ENCODE peak calls at places on chromosomes 7 and 10, in four cellular contexts. N is HL-60, S is uterus, A is body of pancreas. R is an unnamed sample.

GRCh38 chr10:73644015-73644743 is 2.9 kb upstream of the MYOZ1 start:
- DNase-seq in N (peak; percentile 52), A (peak; percentile 65), S (peak; percentile 59), R (peak; percentile 60)

GRCh38 chr10:133215586-133215985 is 14.4 kb upstream of the UTF1 start:
- DNase-seq in A (no peak), N (no peak), S (no peak), R (no peak)

GRCh38 chr10:118950190-118950658 is 79.3 kb upstream of the NANOS1 start:
- DNase-seq in N (no peak), S (no peak), A (no peak), R (peak; percentile 28)

GRCh38 chr7:102044984-102045673 is 227.7 kb downstream of the CUX1 start:
- DNase-seq in S (peak; percentile 65), N (peak; percentile 69), A (peak; percentile 21), R (peak; percentile 85)

GRCh38 chr7:39921505-39922250 is 28.4 kb upstream of the CDK13 start:
- DNase-seq in S (no peak), A (no peak), N (no peak), R (no peak)

GRCh38 chr7:47578581-47579270 is 3.2 kb downstream of the TNS3 start:
- DNase-seq in N (no peak), A (no peak), S (no peak), R (peak; percentile 83)

GRCh38 chr10:132257271-132257670 is 50.5 kb downstream of the STK32C start:
- DNase-seq in S (no peak), A (no peak), N (no peak), R (peak; percentile 43)

GRCh38 chr7:158015403-158016116 is 572.1 kb downstream of the PTPRN2 start:
- DNase-seq in N (no peak), A (no peak), S (no peak), R (no peak)

GRCh38 chr10:53846809-53847208 is 954.2 kb downstream of the PCDH15 start:
- DNase-seq in A (no peak), S (no peak), N (no peak), R (no peak)

GRCh38 chr10:43997330-43997729 is 348.6 kb upstream of the ZNF32 start:
- DNase-seq in S (no peak), A (no peak), N (no peak), R (no peak)

GRCh38 chr7:144885453-144885852 is 49.6 kb upstream of the TPK1 start:
- DNase-seq in N (no peak), S (no peak), A (no peak), R (no peak)

GRCh38 chr7:98213874-98214810 is 2.9 kb downstream of the BHLHA15 start:
- DNase-seq in S (no peak), N (no peak), A (peak; percentile 80), R (no peak)

GRCh38 chr10:76020629-76021028 is 589.2 kb downstream of the LRMDA start:
- DNase-seq in N (no peak), A (no peak), S (no peak), R (no peak)

GRCh38 chr10:21523557-21524008 is 1.9 kb downstream of the SKIDA1 start:
- DNase-seq in N (no peak), S (no peak), A (no peak), R (no peak)

GRCh38 chr10:1631282-1631681 is 106.0 kb downstream of the ADARB2 start:
- DNase-seq in A (no peak), S (no peak), N (no peak), R (no peak)

GRCh38 chr10:96244354-96244753 is 27.0 kb downstream of the BLNK start:
- DNase-seq in A (no peak), S (no peak), N (no peak), R (no peak)

GRCh38 chr7:2172311-2173183 is 60.2 kb downstream of the MAD1L1 start:
- DNase-seq in S (no peak), A (peak; percentile 51), N (no peak), R (peak; percentile 85)

GRCh38 chr7:151172273-151173141 is 5.0 kb upstream of the GBX1 start:
- DNase-seq in N (peak; percentile 69), A (peak; percentile 74), S (peak; percentile 78), R (peak; percentile 41)
- TF ChIP-seq CTCF in N (peak; percentile 99), A (peak; percentile 100), S (peak; percentile 100), R (peak; percentile 100)

GRCh38 chr10:18699849-18700554 is 40.8 kb downstream of the ARL5B start:
- DNase-seq in S (no peak), N (no peak), A (no peak), R (no peak)
- TF ChIP-seq CTCF in S (no peak), N (no peak), A (no peak), R (no peak)

GRCh38 chr7:22854158-22855048 is 31.8 kb upstream of the TOMM7 start:
- DNase-seq in N (peak; percentile 76), A (peak; percentile 86), S (peak; percentile 91), R (peak; percentile 87)

GRCh38 chr7:22853138-22853537 is 30.5 kb upstream of the TOMM7 start:
- DNase-seq in N (no peak), A (no peak), S (no peak), R (no peak)

GRCh38 chr7:22855049-22855392 is 32.4 kb upstream of the TOMM7 start:
- DNase-seq in S (no peak), A (no peak), N (no peak), R (no peak)

GRCh38 chr7:22851140-22851539 is 28.5 kb upstream of the TOMM7 start:
- DNase-seq in A (no peak), S (no peak), N (no peak), R (peak; percentile 56)

GRCh38 chr7:22853674-22854157 is 31.1 kb upstream of the TOMM7 start:
- DNase-seq in S (no peak), A (peak; percentile 10), N (peak; percentile 52), R (no peak)
- TF ChIP-seq CTCF in S (peak; percentile 66), A (no peak), N (peak; percentile 17), R (no peak)

DNA sequence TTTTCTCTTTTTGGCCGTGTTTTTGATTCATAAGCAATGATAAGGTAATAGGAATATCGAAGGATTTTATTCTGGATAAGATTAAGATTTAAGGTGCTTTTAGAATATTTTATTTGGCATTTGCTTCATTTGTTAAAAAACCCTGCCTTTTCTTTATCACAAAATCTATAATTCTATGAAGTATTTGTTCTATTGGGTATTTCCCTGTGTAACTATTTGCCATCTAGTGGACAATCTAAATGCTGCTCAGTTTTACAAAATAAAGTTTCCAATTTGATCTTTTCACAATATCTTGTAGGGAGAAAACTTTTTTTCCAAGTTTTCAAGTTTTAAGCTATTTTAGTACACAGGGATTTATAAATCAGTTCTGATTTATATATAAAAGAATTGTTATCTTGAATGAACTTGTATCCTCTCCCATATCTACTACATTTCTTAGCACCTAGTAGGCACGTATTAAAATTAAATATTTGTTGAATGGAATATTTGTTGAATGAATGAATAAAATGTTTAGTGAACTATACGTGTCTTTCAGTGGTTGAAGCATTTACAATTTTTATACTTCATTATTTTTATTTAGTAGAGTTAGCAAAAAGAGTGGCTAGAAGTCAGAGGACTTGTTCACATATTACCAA is 26.5 kb downstream of the ANKRD7 start:
- DNase-seq in N (no peak), A (no peak), S (no peak), R (no peak)
- TF ChIP-seq CTCF in N (no peak), A (peak; percentile 38), S (no peak), R (peak; percentile 59)

R was measured in HFFc6.